ENCODE peak calls at places on chromosome 14, in seven cellular contexts. Z is IMR-90, L is mesenchymal stem cell, E is H9, N is mesendoderm, M is H1, C is trophoblast cell. X is an unnamed sample.

GRCh38 chr14:104374718-104375080 is 204.9 kb upstream of the C14orf180 start:
- DNase-seq in N (no peak), Z (no peak), C (no peak), L (no peak), M (no peak), E (no peak), X (no peak)

GRCh38 chr14:74934476-74935339 is 11.6 kb upstream of the RPS6KL1 start:
- DNase-seq in Z (no peak), E (peak), N (peak), M (no peak), L (no peak), C (no peak), X (no peak)

GRCh38 chr14:63737582-63738006 is 9.7 kb upstream of the SGPP1 start:
- DNase-seq in L (no peak), E (no peak), N (no peak), M (no peak), Z (no peak), C (no peak), X (no peak)

GRCh38 chr14:77654001-77654431 is 37.6 kb upstream of the SPTLC2 start:
- DNase-seq in C (no peak), L (no peak), E (peak), Z (no peak), N (no peak), M (peak), X (peak)

GRCh38 chr14:35366048-35366428 is 38.5 kb downstream of the NFKBIA start:
- DNase-seq in L (peak), Z (peak), E (no peak), N (no peak), C (peak), M (no peak), X (no peak)

GRCh38 chr14:99589651-99590530 is 14.1 kb downstream of the CCDC85C start:
- DNase-seq in L (no peak), N (no peak), C (no peak), Z (no peak), M (no peak), E (no peak), X (no peak)

GRCh38 chr14:67077914-67078313 is 111.3 kb upstream of the GARIN2 start:
- DNase-seq in E (no peak), Z (peak), M (no peak), N (no peak), C (no peak), L (no peak), X (no peak)

GRCh38 chr14:36524874-36525745 is 5.1 kb upstream of the NKX2-1 start:
- DNase-seq in L (no peak), E (peak), C (no peak), N (peak), M (peak), Z (no peak), X (peak)

GRCh38 chr14:92952497-92953298 is 29.7 kb downstream of the CHGA start:
- DNase-seq in N (no peak), L (no peak), M (no peak), E (no peak), C (no peak), Z (no peak), X (no peak)

GRCh38 chr14:38089123-38089522 is 118.6 kb upstream of the SSTR1 start:
- DNase-seq in C (no peak), N (no peak), M (no peak), Z (no peak), E (no peak), L (no peak), X (no peak)

GRCh38 chr14:79325071-79325470 is 886.2 kb downstream of the DIO2 start:
- DNase-seq in L (peak), N (no peak), C (no peak), E (no peak), M (no peak), Z (peak), X (no peak)

GRCh38 chr14:78566017-78566858 is 396.1 kb downstream of the NRXN3 start:
- DNase-seq in M (peak), C (peak), L (peak), N (peak), E (peak), Z (peak), X (peak)

GRCh38 chr14:59254146-59254910 is 65.9 kb downstream of the DAAM1 start:
- DNase-seq in E (no peak), Z (peak), N (peak), L (peak), M (no peak), C (no peak), X (no peak)

GRCh38 chr14:89202413-89202812 is 214.6 kb downstream of the FOXN3 start:
- DNase-seq in E (no peak), C (no peak), M (no peak), Z (no peak), N (no peak), L (no peak), X (no peak)

GRCh38 chr14:92513204-92513965 is at the start of gene RIN3:
- DNase-seq in E (peak), L (peak), Z (peak), M (peak), N (peak), C (peak), X (peak)

GRCh38 chr14:20682435-20683124 is 1.8 kb upstream of the RNASE4 start:
- DNase-seq in Z (peak), L (peak), E (peak), M (peak), C (peak), N (peak), X (peak)

GRCh38 chr14:92927396-92928257 is 4.7 kb downstream of the CHGA start:
- DNase-seq in C (peak), Z (no peak), L (no peak), N (no peak), M (no peak), E (no peak), X (no peak)

DNA sequence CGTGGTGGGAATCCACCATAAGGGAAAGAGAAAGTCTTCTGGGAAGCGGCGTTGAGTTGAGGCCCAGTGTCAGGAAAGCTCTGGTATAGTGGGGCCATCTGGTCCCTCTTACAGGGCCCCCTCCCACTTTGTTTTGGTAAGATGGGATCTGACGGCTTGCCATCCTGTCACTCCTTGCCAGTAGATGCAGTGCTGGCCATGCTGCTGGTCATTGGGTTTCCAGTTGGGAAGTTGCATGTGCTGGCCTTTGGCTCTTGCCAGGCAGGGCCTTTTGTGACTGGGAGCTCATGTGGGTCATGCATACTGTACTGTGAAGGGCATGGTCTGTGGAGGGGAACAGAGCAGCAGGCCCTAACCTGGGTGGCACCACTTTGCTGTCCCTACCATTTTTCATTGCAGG is 3.8 kb downstream of the TRAF3 start:
- DNase-seq in M (no peak), C (no peak), N (no peak), E (no peak), L (no peak), Z (no peak), X (no peak)
- H2BK5ac ChIP-seq in M (no peak), C (no peak), N (no peak), E (no peak), L (no peak), Z (no peak), X (no peak)

GRCh38 chr14:95156765-95157194 is 549 bp downstream of the DICER1 start:
- DNase-seq in M (peak), C (peak), E (peak), L (no peak), N (no peak), Z (peak), X (no peak)

GRCh38 chr14:95157987-95158712 is 821 bp upstream of the DICER1 start:
- DNase-seq in Z (no peak), E (peak), M (no peak), L (no peak), N (peak), C (no peak), X (no peak)

GRCh38 chr14:95157195-95157986 is at the start of gene DICER1:
- DNase-seq in N (peak), M (peak), Z (peak), E (peak), C (peak), L (peak), X (peak)

GRCh38 chr14:95155044-95155443 is 2.3 kb downstream of the DICER1 start:
- DNase-seq in E (no peak), M (no peak), N (no peak), Z (no peak), L (no peak), C (no peak), X (no peak)

GRCh38 chr14:95156153-95156764 is 1.1 kb downstream of the DICER1 start:
- DNase-seq in C (no peak), M (no peak), N (peak), L (peak), Z (peak), E (no peak), X (no peak)
- H2BK120ac ChIP-seq in C (peak), M (no peak), N (no peak), L (no peak), Z (no peak), E (no peak), X (no peak)

GRCh38 chr14:23494223-23494622 is 24.7 kb downstream of the NGDN start:
- DNase-seq in E (peak), M (peak), N (peak), L (no peak), Z (peak), C (no peak), X (peak)
- H2BK5ac ChIP-seq in E (no peak), M (no peak), N (no peak), L (no peak), Z (no peak), C (no peak), X (no peak)

GRCh38 chr14:22479781-22480464 is 109.1 kb downstream of the DAD1 start:
- DNase-seq in Z (no peak), C (no peak), E (no peak), M (no peak), L (no peak), N (no peak), X (no peak)

GRCh38 chr14:22477569-22478194 is 111.3 kb downstream of the DAD1 start:
- DNase-seq in Z (no peak), N (no peak), E (no peak), C (no peak), L (no peak), M (no peak), X (no peak)

GRCh38 chr14:22478247-22478646 is 110.8 kb downstream of the DAD1 start:
- DNase-seq in Z (no peak), E (no peak), C (no peak), M (no peak), N (no peak), L (no peak), X (no peak)

GRCh38 chr14:22478670-22479069 is 110.4 kb downstream of the DAD1 start:
- DNase-seq in N (no peak), E (no peak), M (no peak), C (no peak), Z (no peak), L (no peak), X (no peak)

DNA sequence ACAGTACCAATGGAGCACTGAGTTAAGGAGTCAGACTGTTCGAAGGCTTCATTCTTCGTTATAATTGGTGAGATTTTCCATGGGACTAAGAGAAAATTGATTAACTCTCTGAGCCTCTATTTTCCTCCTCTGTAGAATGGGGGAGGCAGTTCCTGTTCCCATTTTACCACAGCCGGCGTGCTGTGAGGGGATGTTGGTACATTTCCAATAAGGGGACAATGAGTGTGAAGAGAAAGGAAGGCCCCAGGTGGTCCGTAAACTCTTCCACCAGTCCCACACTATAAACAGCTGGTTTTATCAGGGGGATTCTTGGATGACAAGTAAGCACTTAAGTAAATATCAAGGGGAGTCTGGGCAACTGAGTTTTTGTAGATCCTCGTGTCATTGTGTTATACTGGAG is 109.9 kb downstream of the DAD1 start:
- DNase-seq in M (no peak), Z (no peak), E (no peak), C (no peak), N (no peak), L (no peak), X (no peak)
- H2BK120ac ChIP-seq in M (no peak), Z (no peak), E (no peak), C (no peak), N (no peak), L (no peak), X (no peak)

DNA sequence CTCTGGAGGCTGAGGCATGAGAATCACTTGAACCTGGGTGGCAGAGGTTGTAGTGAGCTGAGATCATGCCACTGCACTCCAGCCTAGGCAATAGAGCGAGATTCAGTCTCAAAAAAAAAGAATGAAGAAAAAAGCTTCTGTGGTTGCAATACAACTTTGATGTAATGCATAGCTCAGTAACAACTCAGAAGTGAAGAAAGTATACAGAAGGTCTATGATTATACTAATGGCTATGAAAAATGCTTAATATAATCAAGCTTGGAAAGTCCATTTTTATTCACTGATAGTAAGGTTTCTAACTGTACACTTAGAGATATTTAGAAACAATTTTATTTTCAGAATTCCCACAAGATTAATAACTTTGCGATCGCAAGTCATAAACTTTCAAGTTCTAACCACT is 88.2 kb upstream of the FRMD6 start:
- DNase-seq in L (no peak), C (no peak), Z (peak), N (no peak), M (no peak), E (no peak), X (no peak)
- H2BK5ac ChIP-seq in L (no peak), C (peak), Z (peak), N (no peak), M (no peak), E (no peak), X (no peak)

DNA sequence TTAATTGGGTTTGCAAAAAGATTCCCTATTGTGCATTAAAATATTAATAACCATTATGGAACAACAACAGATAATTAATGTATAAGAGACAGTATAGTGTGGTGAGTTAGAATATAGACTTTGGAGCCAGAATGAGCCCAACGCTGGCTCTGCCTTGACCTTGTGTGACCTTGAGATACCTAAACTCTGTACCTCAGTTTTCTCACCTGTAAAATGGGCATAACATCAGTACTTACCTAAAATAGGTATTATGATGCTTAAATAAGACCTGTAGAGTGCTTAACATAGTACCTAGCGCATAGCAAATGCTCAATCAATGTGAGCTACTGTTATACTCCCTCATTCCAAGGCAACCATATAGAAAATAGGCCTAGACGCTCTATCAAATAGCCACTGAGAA is 90.9 kb upstream of the TTC7B start:
- DNase-seq in L (no peak), E (no peak), M (no peak), N (no peak), Z (no peak), C (no peak), X (no peak)
- H2BK120ac ChIP-seq in L (no peak), E (no peak), M (no peak), N (no peak), Z (no peak), C (no peak), X (no peak)

GRCh38 chr14:68931474-68932051 is 47.5 kb downstream of the ACTN1 start:
- DNase-seq in L (no peak), Z (no peak), N (no peak), E (no peak), C (no peak), M (no peak), X (no peak)
- H2BK5ac ChIP-seq in L (no peak), Z (peak), N (no peak), E (no peak), C (no peak), M (no peak), X (no peak)

GRCh38 chr14:43674273-43674672 is 832.8 kb downstream of the FSCB start:
- DNase-seq in M (no peak), E (no peak), Z (no peak), C (no peak), N (no peak), L (no peak), X (no peak)

DNA sequence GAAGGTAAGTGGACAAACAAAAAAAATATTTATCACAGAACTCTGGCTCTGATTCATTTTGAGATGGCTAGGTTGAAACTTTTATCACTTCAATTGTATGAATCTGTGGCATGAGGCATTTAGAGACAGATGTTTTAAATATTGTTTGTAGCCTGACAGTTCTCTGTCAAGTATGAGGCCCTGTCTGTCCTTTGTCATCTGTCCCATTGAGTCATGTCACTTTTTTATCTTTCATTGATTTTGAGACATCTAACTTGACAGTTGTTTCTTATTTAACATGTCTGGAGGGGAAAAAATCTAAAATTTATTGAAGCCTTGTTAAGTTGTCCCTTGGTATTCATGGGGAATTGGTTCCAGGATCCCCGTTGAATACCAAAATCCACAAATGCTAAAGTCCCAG is 829.5 kb downstream of the FSCB start:
- DNase-seq in L (no peak), Z (no peak), M (no peak), N (no peak), E (no peak), C (no peak), X (no peak)
- H2BK120ac ChIP-seq in L (no peak), Z (no peak), M (no peak), N (no peak), E (no peak), C (no peak), X (no peak)

GRCh38 chr14:41899416-41899815 is 292.7 kb downstream of the LRFN5 start:
- DNase-seq in L (peak), M (no peak), N (no peak), E (no peak), C (no peak), Z (peak), X (no peak)

DNA sequence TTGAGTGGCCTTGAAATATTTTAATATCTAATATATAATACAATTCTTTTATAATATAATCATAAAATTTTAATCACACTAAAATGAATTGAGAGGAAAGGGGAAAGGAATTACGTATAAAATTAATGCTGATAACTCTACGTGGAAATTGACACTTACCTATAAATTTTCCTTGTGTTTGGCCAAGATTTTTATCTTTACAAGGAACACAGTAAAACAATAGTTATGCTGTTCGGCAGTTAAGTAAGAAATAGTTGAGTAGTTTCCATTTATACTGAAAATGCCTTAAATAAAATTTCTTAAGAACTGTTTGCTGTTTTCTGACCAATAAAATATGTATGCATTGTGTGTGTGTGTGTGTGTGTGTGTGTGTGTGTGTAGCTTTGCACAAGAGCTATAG is 294.4 kb downstream of the LRFN5 start:
- DNase-seq in N (no peak), C (no peak), M (no peak), E (no peak), L (no peak), Z (no peak), X (no peak)
- H2BK5ac ChIP-seq in N (no peak), C (no peak), M (no peak), E (no peak), L (no peak), Z (no peak), X (no peak)

DNA sequence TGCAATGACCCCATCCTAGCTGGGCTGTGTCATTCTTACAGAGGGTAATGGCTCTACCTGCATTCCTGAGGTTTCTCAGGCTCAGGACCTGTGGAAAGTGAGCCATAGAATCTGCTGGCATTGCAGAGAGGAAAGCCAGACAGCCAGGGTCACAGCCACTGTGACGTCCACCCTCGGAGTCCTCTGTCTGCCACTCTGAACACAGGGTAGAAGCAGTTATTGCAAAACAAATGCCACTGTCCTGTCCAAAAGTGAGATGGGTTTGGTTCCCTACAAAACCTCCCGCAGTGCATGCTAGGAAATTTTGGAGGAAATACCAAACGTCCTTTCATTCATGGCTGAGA is 37.8 kb downstream of the TNFAIP2 start:
- DNase-seq in E (no peak), N (peak), L (no peak), C (peak), M (no peak), Z (no peak), X (no peak)
- H2BK120ac ChIP-seq in E (no peak), N (no peak), L (no peak), C (no peak), M (no peak), Z (no peak), X (no peak)

X was measured in neuronal stem cell.